ENCODE peak calls at places on chromosome 9, in seven cellular contexts. One of them, this sample, is unnamed.

GRCh38 chr9:137404971-137405584 is 17.9 kb downstream of the EXD3 start:
- DNase-seq in H1: no peak
- DNase-seq in K562: no peak
- DNase-seq in HCT116: no peak
- DNase-seq in SK-N-SH: no peak
- DNase-seq in HepG2: no peak
- DNase-seq in GM12878: no peak
- DNase-seq in this sample: no peak

GRCh38 chr9:93577045-93577939 is 908 bp downstream of the PHF2 start:
- DNase-seq in HepG2: no peak
- DNase-seq in H1: no peak
- DNase-seq in HCT116: no peak
- DNase-seq in GM12878: no peak
- DNase-seq in SK-N-SH: peak; percentile 84
- DNase-seq in K562: peak; percentile 66
- DNase-seq in this sample: no peak

GRCh38 chr9:125513634-125514413 is 193.2 kb downstream of the MAPKAP1 start:
- DNase-seq in K562: no peak
- DNase-seq in SK-N-SH: no peak
- DNase-seq in H1: no peak
- DNase-seq in HepG2: peak; percentile 68
- DNase-seq in GM12878: peak; percentile 59
- DNase-seq in HCT116: no peak
- DNase-seq in this sample: no peak

GRCh38 chr9:126125577-126125976 is 201.1 kb upstream of the MVB12B start:
- DNase-seq in SK-N-SH: no peak
- DNase-seq in K562: no peak
- DNase-seq in H1: no peak
- DNase-seq in HepG2: no peak
- DNase-seq in HCT116: no peak
- DNase-seq in GM12878: no peak
- DNase-seq in this sample: no peak

GRCh38 chr9:111961575-111961974 is 65.0 kb downstream of the UGCG start:
- DNase-seq in SK-N-SH: no peak
- DNase-seq in K562: no peak
- DNase-seq in HepG2: no peak
- DNase-seq in GM12878: no peak
- DNase-seq in HCT116: peak; percentile 19
- DNase-seq in H1: no peak
- DNase-seq in this sample: no peak

GRCh38 chr9:126681336-126681735 is 67.6 kb downstream of the LMX1B start:
- DNase-seq in GM12878: no peak
- DNase-seq in HCT116: no peak
- DNase-seq in HepG2: no peak
- DNase-seq in SK-N-SH: no peak
- DNase-seq in K562: no peak
- DNase-seq in H1: no peak
- DNase-seq in this sample: no peak

GRCh38 chr9:21728781-21729180 is 73.7 kb upstream of the MTAP start:
- DNase-seq in GM12878: no peak
- DNase-seq in H1: no peak
- DNase-seq in SK-N-SH: no peak
- DNase-seq in HepG2: no peak
- DNase-seq in K562: no peak
- DNase-seq in HCT116: no peak
- DNase-seq in this sample: no peak

GRCh38 chr9:94783121-94783664 is 56.7 kb downstream of the AOPEP start:
- DNase-seq in SK-N-SH: peak; percentile 68
- DNase-seq in HCT116: peak; percentile 69
- DNase-seq in K562: peak; percentile 29
- DNase-seq in GM12878: peak; percentile 27
- DNase-seq in H1: peak; percentile 63
- DNase-seq in HepG2: peak; percentile 75
- DNase-seq in this sample: peak; percentile 60

GRCh38 chr9:103242025-103242424 is 246.9 kb downstream of the CYLC2 start:
- DNase-seq in SK-N-SH: peak; percentile 56
- DNase-seq in HepG2: no peak
- DNase-seq in K562: no peak
- DNase-seq in HCT116: no peak
- DNase-seq in H1: no peak
- DNase-seq in GM12878: no peak
- DNase-seq in this sample: no peak

GRCh38 chr9:33135086-33135958 is 31.8 kb downstream of the B4GALT1 start:
- DNase-seq in SK-N-SH: no peak
- DNase-seq in HepG2: no peak
- DNase-seq in H1: no peak
- DNase-seq in K562: no peak
- DNase-seq in GM12878: no peak
- DNase-seq in HCT116: no peak
- DNase-seq in this sample: no peak

GRCh38 chr9:96048954-96049831 is 173.7 kb downstream of the ERCC6L2 start:
- DNase-seq in H1: no peak
- DNase-seq in GM12878: no peak
- DNase-seq in HCT116: no peak
- DNase-seq in HepG2: no peak
- DNase-seq in SK-N-SH: no peak
- DNase-seq in K562: no peak
- DNase-seq in this sample: no peak

GRCh38 chr9:120107138-120107537 is 472.8 kb downstream of the CDK5RAP2 start:
- DNase-seq in HCT116: no peak
- DNase-seq in GM12878: no peak
- DNase-seq in H1: no peak
- DNase-seq in HepG2: no peak
- DNase-seq in K562: no peak
- DNase-seq in SK-N-SH: no peak
- DNase-seq in this sample: no peak

GRCh38 chr9:94922098-94922607 is 195.7 kb downstream of the AOPEP start:
- DNase-seq in HepG2: peak; percentile 91
- DNase-seq in GM12878: no peak
- DNase-seq in SK-N-SH: no peak
- DNase-seq in HCT116: no peak
- DNase-seq in K562: no peak
- DNase-seq in H1: no peak
- DNase-seq in this sample: no peak

GRCh38 chr9:84154320-84154719 is 173.7 kb downstream of the RMI1 start:
- DNase-seq in GM12878: no peak
- DNase-seq in SK-N-SH: no peak
- DNase-seq in HepG2: no peak
- DNase-seq in K562: no peak
- DNase-seq in H1: no peak
- DNase-seq in HCT116: no peak
- DNase-seq in this sample: no peak

GRCh38 chr9:93209576-93210323 is 25.8 kb downstream of the WNK2 start:
- DNase-seq in SK-N-SH: no peak
- DNase-seq in GM12878: no peak
- DNase-seq in HepG2: no peak
- DNase-seq in H1: no peak
- DNase-seq in K562: no peak
- DNase-seq in HCT116: no peak
- DNase-seq in this sample: no peak

GRCh38 chr9:106956971-106957370 is 94.0 kb downstream of the ZNF462 start:
- DNase-seq in HepG2: no peak
- DNase-seq in K562: no peak
- DNase-seq in H1: no peak
- DNase-seq in HCT116: no peak
- DNase-seq in GM12878: no peak
- DNase-seq in SK-N-SH: no peak
- DNase-seq in this sample: no peak

GRCh38 chr9:107927276-107927675 is 437.7 kb upstream of the KLF4 start:
- DNase-seq in HepG2: no peak
- DNase-seq in GM12878: no peak
- DNase-seq in H1: no peak
- DNase-seq in K562: no peak
- DNase-seq in HCT116: no peak
- DNase-seq in SK-N-SH: no peak
- DNase-seq in this sample: no peak

GRCh38 chr9:123299558-123300126 is 31.3 kb upstream of the STRBP start:
- DNase-seq in GM12878: no peak
- DNase-seq in K562: peak; percentile 37
- DNase-seq in HCT116: no peak
- DNase-seq in SK-N-SH: peak; percentile 66
- DNase-seq in HepG2: no peak
- DNase-seq in H1: no peak
- DNase-seq in this sample: no peak

GRCh38 chr9:117325110-117325788 is 89.6 kb downstream of the ASTN2 start:
- DNase-seq in HCT116: no peak
- DNase-seq in SK-N-SH: peak; percentile 40
- DNase-seq in K562: no peak
- DNase-seq in HepG2: no peak
- DNase-seq in GM12878: no peak
- DNase-seq in H1: no peak
- DNase-seq in this sample: no peak

GRCh38 chr9:136943291-136944093 is 1.0 kb downstream of the FBXW5 start:
- DNase-seq in H1: peak; percentile 71
- DNase-seq in GM12878: no peak
- DNase-seq in SK-N-SH: peak; percentile 79
- DNase-seq in HepG2: no peak
- DNase-seq in K562: peak; percentile 74
- DNase-seq in HCT116: no peak
- DNase-seq in this sample: no peak

GRCh38 chr9:135759676-135760300 is 57.8 kb downstream of the KCNT1 start:
- DNase-seq in K562: no peak
- DNase-seq in SK-N-SH: no peak
- DNase-seq in HCT116: no peak
- DNase-seq in GM12878: no peak
- DNase-seq in H1: no peak
- DNase-seq in HepG2: no peak
- DNase-seq in this sample: no peak

GRCh38 chr9:8863886-8864881 is 1064.6 kb upstream of the DMAC1 start:
- DNase-seq in SK-N-SH: no peak
- DNase-seq in HCT116: no peak
- DNase-seq in GM12878: no peak
- DNase-seq in H1: no peak
- DNase-seq in HepG2: no peak
- DNase-seq in K562: no peak
- DNase-seq in this sample: no peak

GRCh38 chr9:124782661-124783574 is 6.0 kb downstream of the OLFML2A start:
- DNase-seq in HCT116: no peak
- DNase-seq in H1: peak; percentile 48
- DNase-seq in K562: no peak
- DNase-seq in HepG2: no peak
- DNase-seq in SK-N-SH: no peak
- DNase-seq in GM12878: no peak
- DNase-seq in this sample: no peak

GRCh38 chr9:90065001-90065400 is 460.2 kb downstream of the GADD45G start:
- DNase-seq in SK-N-SH: no peak
- DNase-seq in HCT116: no peak
- DNase-seq in H1: no peak
- DNase-seq in K562: no peak
- DNase-seq in GM12878: no peak
- DNase-seq in HepG2: no peak
- DNase-seq in this sample: no peak

GRCh38 chr9:93244510-93245436 is 60.8 kb downstream of the WNK2 start:
- DNase-seq in GM12878: no peak
- DNase-seq in K562: no peak
- DNase-seq in HepG2: no peak
- DNase-seq in HCT116: no peak
- DNase-seq in H1: no peak
- DNase-seq in SK-N-SH: no peak
- DNase-seq in this sample: no peak

GRCh38 chr9:87596862-87597261 is 99.2 kb downstream of the DAPK1 start:
- DNase-seq in HCT116: no peak
- DNase-seq in HepG2: no peak
- DNase-seq in K562: no peak
- DNase-seq in SK-N-SH: no peak
- DNase-seq in GM12878: no peak
- DNase-seq in H1: no peak
- DNase-seq in this sample: no peak

DNA sequence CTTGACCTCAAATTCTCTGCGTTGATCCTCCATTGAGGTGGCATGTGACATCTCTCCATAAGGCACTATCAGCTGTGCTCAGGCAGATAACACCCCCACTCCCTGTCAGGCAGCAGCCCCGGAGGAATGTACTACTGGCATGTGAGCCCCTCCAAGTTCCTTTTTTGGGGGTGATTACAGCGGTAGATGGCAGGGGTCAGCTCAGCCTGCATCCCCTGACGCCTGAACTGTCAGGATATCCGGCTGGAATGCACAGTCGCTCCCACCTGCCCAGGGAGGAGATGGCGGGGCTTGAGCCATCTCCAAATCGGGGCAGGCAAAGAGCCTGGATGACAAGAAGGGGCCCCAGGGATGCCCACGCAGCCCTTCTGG is 40.8 kb downstream of the FAM78A start:
- DNase-seq in HepG2: no peak
- DNase-seq in H1: no peak
- DNase-seq in GM12878: no peak
- DNase-seq in SK-N-SH: no peak
- DNase-seq in K562: no peak
- DNase-seq in HCT116: no peak
- DNase-seq in this sample: no peak
- TF ChIP-seq YY1 in HepG2: no peak
- TF ChIP-seq YY1 in H1: no peak
- TF ChIP-seq YY1 in GM12878: no peak
- TF ChIP-seq YY1 in SK-N-SH: no peak
- TF ChIP-seq YY1 in K562: no peak
- TF ChIP-seq YY1 in HCT116: no peak
- TF ChIP-seq YY1 in this sample: no peak

GRCh38 chr9:113913426-113914195 is 37.5 kb downstream of the ZNF618 start:
- DNase-seq in SK-N-SH: no peak
- DNase-seq in GM12878: no peak
- DNase-seq in H1: peak; percentile 28
- DNase-seq in K562: no peak
- DNase-seq in HCT116: no peak
- DNase-seq in HepG2: no peak
- DNase-seq in this sample: no peak
- TF ChIP-seq YY1 in SK-N-SH: no peak
- TF ChIP-seq YY1 in GM12878: no peak
- TF ChIP-seq YY1 in H1: no peak
- TF ChIP-seq YY1 in K562: no peak
- TF ChIP-seq YY1 in HCT116: no peak
- TF ChIP-seq YY1 in HepG2: no peak
- TF ChIP-seq YY1 in this sample: no peak

GRCh38 chr9:109856785-109857184 is 76.8 kb downstream of the PALM2AKAP2 start:
- DNase-seq in SK-N-SH: no peak
- DNase-seq in H1: no peak
- DNase-seq in GM12878: no peak
- DNase-seq in HepG2: no peak
- DNase-seq in K562: peak; percentile 23
- DNase-seq in HCT116: peak; percentile 28
- DNase-seq in this sample: no peak
- TF ChIP-seq YY1 in SK-N-SH: no peak
- TF ChIP-seq YY1 in H1: no peak
- TF ChIP-seq YY1 in GM12878: no peak
- TF ChIP-seq YY1 in HepG2: no peak
- TF ChIP-seq YY1 in K562: no peak
- TF ChIP-seq YY1 in HCT116: no peak
- TF ChIP-seq YY1 in this sample: no peak

DNA sequence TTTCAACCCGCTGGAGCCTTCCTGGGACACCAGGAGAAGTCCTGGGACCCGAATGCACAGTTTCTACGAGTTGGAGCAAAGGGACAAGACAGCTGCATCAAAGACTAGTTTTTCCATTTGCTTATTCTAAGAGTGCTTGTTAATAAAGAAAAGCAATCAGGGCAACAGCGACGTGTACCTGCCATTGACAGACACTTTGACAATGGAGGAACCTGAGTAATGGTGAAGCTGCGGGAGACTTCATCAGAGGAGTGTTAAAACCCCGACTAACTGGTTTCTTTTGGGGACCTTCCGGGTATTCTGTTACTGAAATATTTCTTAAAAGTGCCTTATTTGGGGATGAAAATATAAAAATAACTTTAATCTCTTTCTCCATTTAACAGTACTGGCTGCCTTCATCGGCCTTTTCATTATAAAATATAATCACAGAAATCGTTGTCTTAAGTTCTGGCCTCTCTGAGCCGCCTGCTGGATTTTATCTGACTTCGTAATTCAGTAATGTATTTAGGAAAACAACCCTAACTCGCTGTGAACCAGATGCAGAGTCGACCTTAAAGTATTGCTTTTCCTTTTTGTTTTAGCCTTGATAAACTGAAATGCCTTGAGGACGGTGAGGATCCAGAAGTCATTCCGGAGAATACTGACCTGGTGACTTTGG is 781 bp downstream of the SNAPC3 start:
- DNase-seq in K562: no peak
- DNase-seq in GM12878: no peak
- DNase-seq in SK-N-SH: peak; percentile 52
- DNase-seq in HCT116: no peak
- DNase-seq in HepG2: no peak
- DNase-seq in H1: no peak
- DNase-seq in this sample: no peak
- TF ChIP-seq YY1 in K562: no peak
- TF ChIP-seq YY1 in GM12878: no peak
- TF ChIP-seq YY1 in SK-N-SH: no peak
- TF ChIP-seq YY1 in HCT116: no peak
- TF ChIP-seq YY1 in HepG2: no peak
- TF ChIP-seq YY1 in H1: no peak
- TF ChIP-seq YY1 in this sample: no peak